ENCODE peak calls at places on chromosomes 2 and 18, in five cellular contexts. One of them, this sample, is unnamed.

GRCh38 chr2:94874277-94874997 is 3.2 kb downstream of the TEKT4 start:
- DNase-seq in vagina: no peak
- DNase-seq in ovary: no peak
- DNase-seq in body of pancreas: peak
- DNase-seq in A549: peak
- DNase-seq in this sample: no peak

GRCh38 chr2:231810905-231811304 is 24.7 kb downstream of the COPS7B start:
- DNase-seq in vagina: no peak
- DNase-seq in ovary: no peak
- DNase-seq in body of pancreas: no peak
- DNase-seq in A549: no peak
- DNase-seq in this sample: no peak

GRCh38 chr2:1749750-1750149 is 5.4 kb upstream of the PXDN start:
- DNase-seq in vagina: no peak
- DNase-seq in ovary: peak
- DNase-seq in body of pancreas: no peak
- DNase-seq in A549: no peak
- DNase-seq in this sample: no peak

GRCh38 chr2:11709293-11709692 is 37.1 kb upstream of the LPIN1 start:
- DNase-seq in vagina: no peak
- DNase-seq in ovary: no peak
- DNase-seq in body of pancreas: no peak
- DNase-seq in A549: no peak
- DNase-seq in this sample: no peak

GRCh38 chr2:219473511-219473910 is 25.2 kb upstream of the GMPPA start:
- DNase-seq in vagina: no peak
- DNase-seq in ovary: no peak
- DNase-seq in body of pancreas: no peak
- DNase-seq in A549: no peak
- DNase-seq in this sample: no peak

GRCh38 chr2:207643892-207644291 is 18.7 kb upstream of the METTL21A start:
- DNase-seq in vagina: no peak
- DNase-seq in ovary: no peak
- DNase-seq in body of pancreas: no peak
- DNase-seq in A549: no peak
- DNase-seq in this sample: no peak

GRCh38 chr2:12083081-12083569 is 336.7 kb downstream of the LPIN1 start:
- DNase-seq in vagina: no peak
- DNase-seq in ovary: no peak
- DNase-seq in body of pancreas: no peak
- DNase-seq in A549: no peak
- DNase-seq in this sample: no peak

GRCh38 chr2:229714736-229715541 is 584 bp upstream of the DNER start:
- DNase-seq in vagina: no peak
- DNase-seq in ovary: peak
- DNase-seq in body of pancreas: peak
- DNase-seq in A549: peak
- DNase-seq in this sample: peak

GRCh38 chr2:215548714-215549113 is 112.8 kb upstream of the FN1 start:
- DNase-seq in vagina: no peak
- DNase-seq in ovary: no peak
- DNase-seq in body of pancreas: no peak
- DNase-seq in A549: no peak
- DNase-seq in this sample: no peak

GRCh38 chr18:51767293-51767692 is 569.8 kb upstream of the MEX3C start:
- DNase-seq in vagina: no peak
- DNase-seq in ovary: no peak
- DNase-seq in body of pancreas: no peak
- DNase-seq in A549: no peak
- DNase-seq in this sample: no peak

GRCh38 chr2:46297546-46298271 is 502 bp downstream of the EPAS1 start:
- DNase-seq in vagina: no peak
- DNase-seq in ovary: peak
- DNase-seq in body of pancreas: peak
- DNase-seq in A549: peak
- DNase-seq in this sample: peak

GRCh38 chr2:78701546-78701945 is 324.0 kb upstream of the REG3G start:
- DNase-seq in vagina: no peak
- DNase-seq in ovary: no peak
- DNase-seq in body of pancreas: no peak
- DNase-seq in A549: no peak
- DNase-seq in this sample: no peak

GRCh38 chr2:156110890-156111289 is 221.6 kb downstream of the NR4A2 start:
- DNase-seq in vagina: no peak
- DNase-seq in ovary: no peak
- DNase-seq in body of pancreas: peak
- DNase-seq in A549: peak
- DNase-seq in this sample: no peak

GRCh38 chr2:231996797-231997555 is 35.5 kb downstream of the DIS3L2 start:
- DNase-seq in vagina: no peak
- DNase-seq in ovary: no peak
- DNase-seq in body of pancreas: no peak
- DNase-seq in A549: no peak
- DNase-seq in this sample: no peak

GRCh38 chr2:241187835-241188234 is 642 bp upstream of the ANO7 start:
- DNase-seq in vagina: no peak
- DNase-seq in ovary: no peak
- DNase-seq in body of pancreas: no peak
- DNase-seq in A549: no peak
- DNase-seq in this sample: no peak

GRCh38 chr2:109690457-109690821 is 76.3 kb downstream of the SOWAHC start:
- DNase-seq in vagina: no peak
- DNase-seq in ovary: no peak
- DNase-seq in body of pancreas: no peak
- DNase-seq in A549: no peak
- DNase-seq in this sample: no peak

GRCh38 chr2:15159751-15160177 is 401.4 kb downstream of the NBAS start:
- DNase-seq in vagina: no peak
- DNase-seq in ovary: no peak
- DNase-seq in body of pancreas: peak
- DNase-seq in A549: peak
- DNase-seq in this sample: no peak

GRCh38 chr2:54966165-54966819 is 84.0 kb downstream of the RTN4 start:
- DNase-seq in vagina: no peak
- DNase-seq in ovary: no peak
- DNase-seq in body of pancreas: no peak
- DNase-seq in A549: no peak
- DNase-seq in this sample: no peak

GRCh38 chr2:219081096-219081495 is 20.4 kb upstream of the IHH start:
- DNase-seq in vagina: no peak
- DNase-seq in ovary: no peak
- DNase-seq in body of pancreas: no peak
- DNase-seq in A549: no peak
- DNase-seq in this sample: no peak

GRCh38 chr2:69754633-69755032 is 12.7 kb downstream of the ANXA4 start:
- DNase-seq in vagina: no peak
- DNase-seq in ovary: no peak
- DNase-seq in body of pancreas: no peak
- DNase-seq in A549: no peak
- DNase-seq in this sample: no peak

GRCh38 chr2:27690052-27690451 is 26.4 kb downstream of the SLC4A1AP start:
- DNase-seq in vagina: no peak
- DNase-seq in ovary: no peak
- DNase-seq in body of pancreas: no peak
- DNase-seq in A549: no peak
- DNase-seq in this sample: no peak

GRCh38 chr2:222127660-222128059 is 171.1 kb downstream of the PAX3 start:
- DNase-seq in vagina: no peak
- DNase-seq in ovary: no peak
- DNase-seq in body of pancreas: no peak
- DNase-seq in A549: no peak
- DNase-seq in this sample: no peak

GRCh38 chr18:37955201-37955600 is 389.6 kb upstream of the CELF4 start:
- DNase-seq in vagina: no peak
- DNase-seq in ovary: no peak
- DNase-seq in body of pancreas: no peak
- DNase-seq in A549: no peak
- DNase-seq in this sample: no peak

GRCh38 chr2:179302149-179302548 is 37.5 kb upstream of the SESTD1 start:
- DNase-seq in vagina: no peak
- DNase-seq in ovary: no peak
- DNase-seq in body of pancreas: no peak
- DNase-seq in A549: no peak
- DNase-seq in this sample: no peak

GRCh38 chr2:207240649-207241048 is 74.9 kb upstream of the KLF7 start:
- DNase-seq in vagina: no peak
- DNase-seq in ovary: no peak
- DNase-seq in body of pancreas: no peak
- DNase-seq in A549: no peak
- DNase-seq in this sample: no peak

GRCh38 chr18:5512191-5512590 is 31.6 kb downstream of the EPB41L3 start:
- DNase-seq in vagina: no peak
- DNase-seq in ovary: no peak
- DNase-seq in body of pancreas: no peak
- DNase-seq in A549: no peak
- DNase-seq in this sample: no peak

DNA sequence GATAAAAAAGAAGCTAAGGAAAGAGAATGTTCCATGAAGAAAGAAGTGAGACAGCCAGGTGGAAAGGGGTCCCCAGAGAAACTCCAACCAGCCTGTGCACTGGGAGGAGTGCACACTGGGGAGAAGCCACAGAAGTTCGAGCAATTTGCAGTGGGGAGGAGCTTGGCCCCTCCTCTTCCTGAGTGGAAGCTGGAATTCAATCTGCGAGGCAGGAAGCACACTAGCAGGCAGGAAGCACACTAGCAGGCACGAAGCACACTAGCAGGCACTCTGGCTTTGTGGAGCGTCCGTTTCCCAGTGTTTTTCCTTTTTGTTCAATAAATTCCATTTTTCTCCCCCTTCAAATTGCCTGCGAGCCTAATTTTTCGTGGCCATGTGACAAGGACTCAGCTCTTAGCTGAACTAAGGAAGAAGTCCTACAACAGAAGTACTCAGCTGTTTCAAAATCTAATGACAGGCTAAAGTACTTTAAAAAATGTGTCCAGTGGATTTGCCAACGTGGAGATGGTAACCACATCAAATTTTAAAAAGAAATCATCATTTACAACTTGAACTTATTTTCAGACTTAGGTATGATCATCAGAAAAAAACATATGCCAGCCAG is 21.4 kb upstream of the SPIRE1 start:
- DNase-seq in vagina: no peak
- DNase-seq in ovary: peak
- DNase-seq in body of pancreas: peak
- DNase-seq in A549: no peak
- DNase-seq in this sample: no peak
- TF ChIP-seq POLR2A in vagina: peak
- TF ChIP-seq POLR2A in ovary: no peak
- TF ChIP-seq POLR2A in body of pancreas: peak
- TF ChIP-seq POLR2A in A549: peak
- TF ChIP-seq POLR2A in this sample: no peak

GRCh38 chr2:140027320-140027719 is 1247.1 kb upstream of the NXPH2 start:
- DNase-seq in vagina: no peak
- DNase-seq in ovary: no peak
- DNase-seq in body of pancreas: no peak
- DNase-seq in A549: peak
- DNase-seq in this sample: no peak
- TF ChIP-seq CTCF in vagina: no peak
- TF ChIP-seq CTCF in ovary: no peak
- TF ChIP-seq CTCF in body of pancreas: no peak
- TF ChIP-seq CTCF in A549: no peak
- TF ChIP-seq CTCF in this sample: no peak

GRCh38 chr2:42047488-42048317 is at the start of gene PKDCC:
- DNase-seq in vagina: no peak
- DNase-seq in ovary: peak
- DNase-seq in body of pancreas: peak
- DNase-seq in A549: peak
- DNase-seq in this sample: peak
- TF ChIP-seq POLR2A in vagina: peak
- TF ChIP-seq POLR2A in ovary: peak
- TF ChIP-seq POLR2A in body of pancreas: no peak
- TF ChIP-seq POLR2A in A549: peak
- TF ChIP-seq POLR2A in this sample: peak

DNA sequence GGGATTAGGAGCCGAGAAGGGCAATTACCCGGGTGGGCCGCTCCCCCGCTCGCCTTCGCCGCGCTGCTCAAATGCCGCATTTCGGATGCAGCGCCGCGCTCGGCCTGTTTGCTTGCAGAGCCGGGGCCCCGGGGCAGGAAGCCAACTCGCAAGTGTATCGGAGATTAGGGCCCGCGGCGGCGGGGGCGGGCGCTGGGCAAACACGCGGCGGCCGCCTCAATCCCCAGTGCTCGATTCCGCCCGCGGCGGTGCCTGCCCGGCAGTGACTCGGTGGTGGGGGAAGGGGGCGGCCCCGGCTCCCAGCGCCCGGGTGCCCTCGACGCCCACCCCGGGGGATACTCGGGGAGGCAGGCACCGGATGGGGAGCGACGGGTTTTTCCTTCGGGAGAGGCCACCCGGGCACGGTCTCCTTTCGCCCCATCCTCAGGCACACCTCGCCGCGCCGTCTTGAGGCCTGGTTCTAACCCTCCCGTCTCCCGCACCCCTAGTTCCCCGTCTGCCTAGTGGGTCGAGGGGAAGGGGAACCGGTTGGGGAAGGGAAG is 26.6 kb upstream of the NOTO start:
- DNase-seq in vagina: no peak
- DNase-seq in ovary: peak
- DNase-seq in body of pancreas: peak
- DNase-seq in A549: no peak
- DNase-seq in this sample: peak
- TF ChIP-seq CTCF in vagina: no peak
- TF ChIP-seq CTCF in ovary: no peak
- TF ChIP-seq CTCF in body of pancreas: no peak
- TF ChIP-seq CTCF in A549: no peak
- TF ChIP-seq CTCF in this sample: peak

GRCh38 chr2:49857371-49858112 is 703.2 kb upstream of the FSHR start:
- DNase-seq in vagina: no peak
- DNase-seq in ovary: no peak
- DNase-seq in body of pancreas: no peak
- DNase-seq in A549: no peak
- DNase-seq in this sample: no peak

GRCh38 chr2:49860834-49861233 is 706.5 kb upstream of the FSHR start:
- DNase-seq in vagina: no peak
- DNase-seq in ovary: no peak
- DNase-seq in body of pancreas: no peak
- DNase-seq in A549: no peak
- DNase-seq in this sample: no peak

GRCh38 chr2:49860170-49860569 is 705.9 kb upstream of the FSHR start:
- DNase-seq in vagina: no peak
- DNase-seq in ovary: no peak
- DNase-seq in body of pancreas: no peak
- DNase-seq in A549: no peak
- DNase-seq in this sample: no peak

GRCh38 chr2:49858657-49859056 is 704.3 kb upstream of the FSHR start:
- DNase-seq in vagina: no peak
- DNase-seq in ovary: no peak
- DNase-seq in body of pancreas: no peak
- DNase-seq in A549: no peak
- DNase-seq in this sample: no peak

DNA sequence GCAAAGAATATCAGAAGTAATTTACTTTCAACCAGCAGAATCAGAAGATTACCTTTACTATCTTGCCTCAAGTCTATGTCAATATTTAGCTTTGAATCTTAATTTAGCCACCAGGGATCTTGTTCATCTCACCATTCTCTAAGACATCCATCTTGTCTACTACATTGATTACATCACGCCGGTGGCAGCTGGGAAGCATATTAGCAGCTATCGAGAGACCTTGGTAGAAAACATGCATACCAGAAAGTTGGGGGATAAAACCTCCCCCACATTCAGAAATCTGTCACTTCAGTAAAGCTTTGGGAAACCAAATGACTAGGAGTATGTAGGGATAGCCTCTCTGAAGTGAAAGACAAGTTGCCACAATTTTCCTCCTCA is 703.8 kb upstream of the FSHR start:
- DNase-seq in vagina: no peak
- DNase-seq in ovary: no peak
- DNase-seq in body of pancreas: no peak
- DNase-seq in A549: no peak
- DNase-seq in this sample: no peak
- TF ChIP-seq POLR2A in vagina: no peak
- TF ChIP-seq POLR2A in ovary: no peak
- TF ChIP-seq POLR2A in body of pancreas: no peak
- TF ChIP-seq POLR2A in A549: no peak
- TF ChIP-seq POLR2A in this sample: no peak